ENCODE peak calls at places on chromosomes 5 and 9, in ten cellular contexts. A is AG09309; I is iris pigment epithelial cell; V is DMS153; N is activated naive CD4-positive, alpha-beta T cell treated with anti-CD3 and anti-CD28 coated beads for 36 hours; X is amniotic stem cell; Z is mesenchymal stem cell; K is posterior cingulate gyrus; W is effector memory CD8-positive, alpha-beta T cell; Y is ecto neural progenitor cell. G is an unnamed sample.
A peak's percentile ranks its signal among the peaks of the same experiment; 100 is the strongest.

GRCh38 chr9:115615821-115616665 is 498.1 kb upstream of the TNC start:
- DNase-seq in A (peak; percentile 76), I (peak; percentile 93), V (no peak), N (no peak), X (peak; percentile 82), Z (peak; percentile 78), K (no peak), W (no peak), Y (no peak), G (no peak)

GRCh38 chr5:78908173-78908901 is 76.8 kb downstream of the ARSB start:
- DNase-seq in A (peak; percentile 37), I (peak; percentile 67), V (peak; percentile 91), N (no peak), X (no peak), Z (peak; percentile 70), K (no peak), W (no peak), Y (peak; percentile 79), G (peak; percentile 70)

GRCh38 chr9:137240321-137240840 is 706 bp upstream of the TUBB4B start:
- DNase-seq in A (no peak), I (peak; percentile 67), V (peak; percentile 37), N (peak; percentile 57), X (peak; percentile 45), Z (peak; percentile 82), K (peak; percentile 56), W (peak; percentile 65), Y (no peak), G (peak; percentile 92)

GRCh38 chr9:77131411-77131810 is 45.9 kb upstream of the VPS13A start:
- DNase-seq in A (no peak), I (no peak), V (no peak), N (no peak), X (no peak), Z (no peak), K (no peak), W (no peak), Y (no peak), G (no peak)

GRCh38 chr9:114893622-114894021 is 36.8 kb downstream of the TNFSF8 start:
- DNase-seq in A (no peak), I (peak; percentile 17), V (no peak), N (peak; percentile 72), X (no peak), Z (peak; percentile 58), K (no peak), W (no peak), Y (no peak), G (no peak)

GRCh38 chr9:121744002-121744686 is 92.7 kb downstream of the DAB2IP start:
- DNase-seq in A (peak; percentile 8), I (peak; percentile 35), V (peak; percentile 34), N (peak; percentile 67), X (no peak), Z (peak; percentile 60), K (peak; percentile 51), W (peak; percentile 40), Y (peak; percentile 60), G (peak; percentile 78)

GRCh38 chr5:175624362-175624761 is 33.5 kb upstream of the HRH2 start:
- DNase-seq in A (no peak), I (no peak), V (no peak), N (no peak), X (no peak), Z (no peak), K (no peak), W (no peak), Y (no peak), G (no peak)

GRCh38 chr9:87973122-87973521 is 1.2 kb downstream of the CDK20 start:
- DNase-seq in A (no peak), I (no peak), V (no peak), N (no peak), X (no peak), Z (no peak), K (no peak), W (no peak), Y (no peak), G (no peak)

GRCh38 chr5:128574041-128574440 is 36.0 kb upstream of the FBN2 start:
- DNase-seq in A (no peak), I (peak; percentile 71), V (no peak), N (no peak), X (no peak), Z (peak; percentile 51), K (no peak), W (no peak), Y (no peak), G (no peak)

GRCh38 chr5:112077180-112077579 is 320.2 kb upstream of the NREP start:
- DNase-seq in A (no peak), I (peak; percentile 60), V (no peak), N (no peak), X (no peak), Z (peak; percentile 48), K (no peak), W (no peak), Y (no peak), G (no peak)

GRCh38 chr5:68304421-68305052 is 89.0 kb downstream of the PIK3R1 start:
- DNase-seq in A (no peak), I (no peak), V (no peak), N (peak; percentile 56), X (no peak), Z (peak; percentile 32), K (no peak), W (no peak), Y (no peak), G (no peak)

GRCh38 chr9:137432687-137433348 is 8.3 kb downstream of the ENTPD8 start:
- DNase-seq in A (no peak), I (no peak), V (no peak), N (no peak), X (no peak), Z (no peak), K (no peak), W (no peak), Y (no peak), G (peak; percentile 26)

GRCh38 chr5:148697177-148697820 is 43.0 kb upstream of the HTR4 start:
- DNase-seq in A (peak; percentile 61), I (peak; percentile 2), V (no peak), N (no peak), X (no peak), Z (peak; percentile 36), K (no peak), W (no peak), Y (no peak), G (no peak)

GRCh38 chr5:158375531-158375930 is 516.6 kb upstream of the CLINT1 start:
- DNase-seq in A (no peak), I (peak; percentile 35), V (no peak), N (no peak), X (no peak), Z (no peak), K (no peak), W (no peak), Y (no peak), G (no peak)

GRCh38 chr9:128120061-128120740 is 7.3 kb downstream of the PTGES2 start:
- DNase-seq in A (no peak), I (no peak), V (no peak), N (no peak), X (no peak), Z (no peak), K (no peak), W (no peak), Y (no peak), G (peak; percentile 22)

GRCh38 chr9:92706218-92706940 is 36.4 kb upstream of the IPPK start:
- DNase-seq in A (no peak), I (peak; percentile 29), V (no peak), N (peak; percentile 61), X (no peak), Z (no peak), K (no peak), W (peak; percentile 34), Y (no peak), G (no peak)

GRCh38 chr5:172274951-172275753 is 8.4 kb downstream of the UBTD2 start:
- DNase-seq in A (no peak), I (peak; percentile 64), V (no peak), N (peak; percentile 88), X (no peak), Z (peak; percentile 42), K (no peak), W (no peak), Y (no peak), G (no peak)

GRCh38 chr9:78023003-78023741 is 8.4 kb downstream of the GNAQ start:
- DNase-seq in A (peak; percentile 54), I (peak; percentile 91), V (no peak), N (peak; percentile 34), X (no peak), Z (peak; percentile 83), K (no peak), W (no peak), Y (no peak), G (no peak)

GRCh38 chr9:4207881-4208615 is 91.8 kb downstream of the GLIS3 start:
- DNase-seq in A (no peak), I (no peak), V (no peak), N (no peak), X (no peak), Z (peak; percentile 59), K (no peak), W (no peak), Y (no peak), G (no peak)

GRCh38 chr5:140588311-140589070 is 23.9 kb downstream of the SLC35A4 start:
- DNase-seq in A (no peak), I (no peak), V (no peak), N (no peak), X (no peak), Z (peak; percentile 83), K (no peak), W (no peak), Y (no peak), G (no peak)

GRCh38 chr9:79974806-79975422 is 403.1 kb downstream of the TLE4 start:
- DNase-seq in A (no peak), I (no peak), V (peak; percentile 71), N (no peak), X (no peak), Z (no peak), K (no peak), W (no peak), Y (no peak), G (no peak)

G was measured in left ventricle myocardium superior.